ENCODE peak calls at places on chromosomes 1 and 21, in nine cellular contexts. One of them, this sample, is unnamed. For H3K27me3, the result is how much of the 10 kb centered on the place peaks cover.

GRCh38 chr21:36526104-36526503 is 46.2 kb upstream of the CLDN14 start:
- DNase-seq in stomach: no peak
- DNase-seq in transverse colon: no peak
- DNase-seq in uterus: no peak
- DNase-seq in tibial nerve: no peak
- DNase-seq in IMR-90: no peak
- DNase-seq in heart left ventricle: no peak
- DNase-seq in endothelial cell of umbilical vein: no peak
- DNase-seq in body of pancreas: no peak
- DNase-seq in this sample: no peak

GRCh38 chr1:93525431-93525830 is 77.5 kb downstream of the FNBP1L start:
- DNase-seq in heart left ventricle: no peak
- DNase-seq in tibial nerve: no peak
- DNase-seq in body of pancreas: no peak
- DNase-seq in IMR-90: no peak
- DNase-seq in stomach: no peak
- DNase-seq in transverse colon: no peak
- DNase-seq in uterus: no peak
- DNase-seq in endothelial cell of umbilical vein: peak
- DNase-seq in this sample: no peak

GRCh38 chr1:219726480-219727272 is 113.8 kb upstream of the ZC3H11B start:
- DNase-seq in tibial nerve: no peak
- DNase-seq in IMR-90: no peak
- DNase-seq in stomach: no peak
- DNase-seq in endothelial cell of umbilical vein: no peak
- DNase-seq in uterus: no peak
- DNase-seq in heart left ventricle: no peak
- DNase-seq in body of pancreas: no peak
- DNase-seq in transverse colon: no peak
- DNase-seq in this sample: no peak

GRCh38 chr1:183600136-183600535 is 9.9 kb upstream of the NCF2 start:
- DNase-seq in tibial nerve: no peak
- DNase-seq in endothelial cell of umbilical vein: no peak
- DNase-seq in transverse colon: no peak
- DNase-seq in body of pancreas: no peak
- DNase-seq in stomach: no peak
- DNase-seq in heart left ventricle: no peak
- DNase-seq in IMR-90: peak
- DNase-seq in uterus: no peak
- DNase-seq in this sample: no peak

GRCh38 chr1:4631321-4631720 is 23.1 kb upstream of the AJAP1 start:
- DNase-seq in endothelial cell of umbilical vein: no peak
- DNase-seq in uterus: no peak
- DNase-seq in body of pancreas: no peak
- DNase-seq in transverse colon: no peak
- DNase-seq in IMR-90: no peak
- DNase-seq in stomach: no peak
- DNase-seq in heart left ventricle: no peak
- DNase-seq in tibial nerve: no peak
- DNase-seq in this sample: no peak

GRCh38 chr1:231178970-231179369 is 17.1 kb downstream of the TRIM67 start:
- DNase-seq in transverse colon: no peak
- DNase-seq in heart left ventricle: no peak
- DNase-seq in stomach: no peak
- DNase-seq in endothelial cell of umbilical vein: no peak
- DNase-seq in IMR-90: no peak
- DNase-seq in tibial nerve: no peak
- DNase-seq in body of pancreas: no peak
- DNase-seq in uterus: no peak
- DNase-seq in this sample: no peak

GRCh38 chr1:84598846-84599741 is 24.9 kb upstream of the CTBS start:
- DNase-seq in body of pancreas: no peak
- DNase-seq in tibial nerve: no peak
- DNase-seq in IMR-90: peak
- DNase-seq in endothelial cell of umbilical vein: peak
- DNase-seq in heart left ventricle: no peak
- DNase-seq in transverse colon: no peak
- DNase-seq in stomach: no peak
- DNase-seq in uterus: no peak
- DNase-seq in this sample: no peak

GRCh38 chr1:4071675-4072074 is 171.6 kb upstream of the C1orf174 start:
- DNase-seq in uterus: no peak
- DNase-seq in body of pancreas: peak
- DNase-seq in IMR-90: no peak
- DNase-seq in tibial nerve: no peak
- DNase-seq in heart left ventricle: no peak
- DNase-seq in stomach: no peak
- DNase-seq in transverse colon: no peak
- DNase-seq in endothelial cell of umbilical vein: no peak
- DNase-seq in this sample: no peak

GRCh38 chr1:206808615-206809014 is 36.3 kb upstream of the IL10 start:
- DNase-seq in IMR-90: peak
- DNase-seq in transverse colon: peak
- DNase-seq in endothelial cell of umbilical vein: no peak
- DNase-seq in body of pancreas: no peak
- DNase-seq in tibial nerve: no peak
- DNase-seq in heart left ventricle: no peak
- DNase-seq in uterus: no peak
- DNase-seq in stomach: no peak
- DNase-seq in this sample: no peak

DNA sequence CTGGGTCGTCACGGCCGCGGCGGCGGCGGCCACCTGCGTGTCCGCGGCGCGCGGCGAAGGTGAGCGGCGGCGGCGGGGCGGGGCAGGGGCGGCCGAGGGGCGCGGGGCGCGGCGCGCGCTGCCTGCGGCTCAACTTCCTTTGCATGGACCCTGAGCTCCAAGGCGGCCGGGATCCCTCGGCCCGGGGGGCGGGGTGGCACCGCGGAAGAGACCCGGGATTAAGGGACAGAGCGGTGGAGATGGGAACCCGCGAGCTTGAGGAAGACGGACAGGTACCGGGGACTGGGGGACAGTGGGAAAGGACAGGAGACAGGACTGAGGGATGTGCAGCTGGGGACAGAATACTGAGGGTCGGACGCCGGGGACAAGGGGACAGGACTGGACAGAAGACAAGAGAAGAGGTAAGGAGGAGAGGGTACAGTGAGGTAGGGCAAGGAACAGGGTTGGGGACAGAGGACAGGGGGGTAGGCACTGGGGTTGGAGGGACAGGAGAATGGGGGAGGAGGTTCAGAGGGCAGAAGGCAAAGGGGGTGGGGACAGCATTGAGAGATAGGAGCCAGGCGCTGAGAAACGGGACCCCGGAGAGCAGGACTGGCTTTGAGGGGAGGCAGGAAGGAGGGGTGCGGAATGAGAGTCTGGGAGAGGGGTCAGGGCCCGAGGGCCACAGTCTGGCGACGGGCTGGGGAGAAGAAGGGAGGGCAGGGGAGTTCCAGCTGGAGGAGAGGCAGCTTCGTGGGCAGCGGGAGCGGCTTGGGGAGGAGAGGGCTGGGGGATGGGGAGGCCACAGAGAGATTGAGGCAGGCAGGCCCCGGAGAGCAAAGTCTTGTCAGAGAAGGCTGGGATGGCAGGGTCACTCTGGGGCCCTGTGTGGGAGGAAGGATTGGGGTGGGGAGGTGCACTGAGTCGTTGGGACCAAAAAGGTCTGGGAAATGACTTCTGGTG is 653 bp downstream of the EPHA8 start:
- DNase-seq in stomach: no peak
- DNase-seq in endothelial cell of umbilical vein: no peak
- DNase-seq in IMR-90: no peak
- DNase-seq in body of pancreas: no peak
- DNase-seq in uterus: no peak
- DNase-seq in tibial nerve: no peak
- DNase-seq in transverse colon: no peak
- DNase-seq in heart left ventricle: no peak
- DNase-seq in this sample: no peak
- H3K27me3 ChIP-seq in stomach: half or more
- H3K27me3 ChIP-seq in endothelial cell of umbilical vein: under half
- H3K27me3 ChIP-seq in IMR-90: half or more
- H3K27me3 ChIP-seq in body of pancreas: under half
- H3K27me3 ChIP-seq in uterus: under half
- H3K27me3 ChIP-seq in tibial nerve: half or more
- H3K27me3 ChIP-seq in transverse colon: half or more
- H3K27me3 ChIP-seq in heart left ventricle: under half
- H3K27me3 ChIP-seq in this sample: under half

DNA sequence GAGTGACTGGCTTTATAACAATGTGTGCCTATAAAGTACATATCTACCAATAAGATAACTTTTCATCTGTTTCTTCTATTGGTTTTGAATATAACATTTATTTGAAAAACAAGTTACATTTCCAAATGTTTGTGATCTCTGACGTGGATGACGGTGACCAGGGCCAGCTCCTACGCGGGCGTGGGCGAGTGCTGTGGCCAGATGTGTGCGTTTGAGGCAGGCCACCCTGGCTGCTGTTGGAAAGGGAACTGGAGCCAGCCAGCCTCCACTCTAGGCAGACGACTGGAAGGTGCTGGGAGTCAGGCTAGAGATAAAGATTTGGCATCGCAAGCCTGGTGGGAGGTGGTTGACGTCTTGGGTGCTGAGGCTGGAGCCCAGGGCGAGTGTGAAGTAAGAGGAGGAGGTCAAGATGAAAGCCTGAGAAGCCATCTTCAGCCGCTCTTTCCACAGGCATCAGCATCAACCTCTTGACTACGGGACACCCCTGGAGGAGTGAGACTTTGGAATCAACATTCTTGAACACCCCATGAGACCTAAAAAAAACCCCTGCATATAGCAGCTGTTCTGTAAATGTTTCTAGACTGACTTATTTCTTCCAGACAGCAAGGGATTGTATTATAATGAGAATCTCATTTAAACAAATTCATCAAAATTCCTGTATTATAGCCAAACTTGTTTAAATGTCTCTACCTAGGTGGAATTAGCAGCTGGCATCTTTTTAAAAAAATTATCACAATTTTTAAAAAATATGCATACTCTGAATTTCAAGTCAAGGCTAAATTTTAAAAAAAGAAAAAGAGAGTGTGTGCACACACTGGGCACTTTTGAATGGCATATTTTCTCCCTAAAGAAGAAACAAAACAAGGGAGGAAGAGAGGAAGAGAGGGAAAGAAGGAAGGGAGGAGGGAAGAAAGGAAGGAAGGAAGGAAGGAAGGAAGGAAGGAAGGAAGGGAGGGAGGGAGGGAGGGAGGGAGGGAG is 112.5 kb upstream of the SLC44A3 start:
- DNase-seq in endothelial cell of umbilical vein: no peak
- DNase-seq in tibial nerve: no peak
- DNase-seq in transverse colon: no peak
- DNase-seq in uterus: peak
- DNase-seq in heart left ventricle: peak
- DNase-seq in body of pancreas: peak
- DNase-seq in IMR-90: peak
- DNase-seq in stomach: no peak
- DNase-seq in this sample: no peak
- H3K4me3 ChIP-seq in endothelial cell of umbilical vein: no peak
- H3K4me3 ChIP-seq in tibial nerve: no peak
- H3K4me3 ChIP-seq in transverse colon: no peak
- H3K4me3 ChIP-seq in uterus: no peak
- H3K4me3 ChIP-seq in heart left ventricle: no peak
- H3K4me3 ChIP-seq in body of pancreas: no peak
- H3K4me3 ChIP-seq in IMR-90: no peak
- H3K4me3 ChIP-seq in stomach: no peak
- H3K4me3 ChIP-seq in this sample: no peak

GRCh38 chr21:39379986-39380891 is 31.4 kb upstream of the HMGN1 start:
- DNase-seq in stomach: peak
- DNase-seq in endothelial cell of umbilical vein: peak
- DNase-seq in uterus: peak
- DNase-seq in transverse colon: peak
- DNase-seq in IMR-90: peak
- DNase-seq in tibial nerve: peak
- DNase-seq in heart left ventricle: peak
- DNase-seq in body of pancreas: peak
- DNase-seq in this sample: peak
- TF ChIP-seq POLR2A in stomach: no peak
- TF ChIP-seq POLR2A in endothelial cell of umbilical vein: peak
- TF ChIP-seq POLR2A in uterus: peak
- TF ChIP-seq POLR2A in transverse colon: peak
- TF ChIP-seq POLR2A in IMR-90: peak
- TF ChIP-seq POLR2A in tibial nerve: peak
- TF ChIP-seq POLR2A in heart left ventricle: peak
- TF ChIP-seq POLR2A in body of pancreas: peak
- TF ChIP-seq POLR2A in this sample: peak

GRCh38 chr1:205424881-205425635 is 3.2 kb upstream of the LEMD1 start:
- DNase-seq in IMR-90: no peak
- DNase-seq in transverse colon: no peak
- DNase-seq in heart left ventricle: no peak
- DNase-seq in body of pancreas: no peak
- DNase-seq in endothelial cell of umbilical vein: no peak
- DNase-seq in stomach: no peak
- DNase-seq in uterus: no peak
- DNase-seq in tibial nerve: no peak
- DNase-seq in this sample: no peak
- H3K27me3 ChIP-seq in IMR-90: half or more
- H3K27me3 ChIP-seq in transverse colon: under half
- H3K27me3 ChIP-seq in heart left ventricle: under half
- H3K27me3 ChIP-seq in body of pancreas: under half
- H3K27me3 ChIP-seq in endothelial cell of umbilical vein: under half
- H3K27me3 ChIP-seq in stomach: under half
- H3K27me3 ChIP-seq in uterus: under half
- H3K27me3 ChIP-seq in tibial nerve: under half
- H3K27me3 ChIP-seq in this sample: under half

DNA sequence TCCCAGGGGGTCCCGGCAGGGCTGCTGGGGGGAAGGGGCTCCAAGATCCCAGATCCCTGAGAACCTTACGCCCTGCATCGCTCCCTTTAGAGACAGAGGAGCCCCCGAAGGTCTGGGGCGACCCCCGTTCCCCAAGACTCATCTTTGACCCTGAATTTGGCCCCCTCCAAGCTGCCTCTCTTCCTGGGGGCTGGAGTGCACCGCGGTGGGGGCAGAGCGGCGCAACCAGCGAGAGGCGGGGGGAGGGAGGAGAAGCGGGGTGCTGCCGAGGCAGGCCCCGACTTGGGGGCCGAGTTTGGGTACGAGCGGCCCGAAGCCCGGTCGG is 5.4 kb upstream of the PLEKHG5 start:
- DNase-seq in stomach: no peak
- DNase-seq in endothelial cell of umbilical vein: no peak
- DNase-seq in IMR-90: no peak
- DNase-seq in body of pancreas: no peak
- DNase-seq in heart left ventricle: no peak
- DNase-seq in transverse colon: no peak
- DNase-seq in tibial nerve: no peak
- DNase-seq in uterus: no peak
- DNase-seq in this sample: no peak
- H3K4me3 ChIP-seq in stomach: peak
- H3K4me3 ChIP-seq in endothelial cell of umbilical vein: peak
- H3K4me3 ChIP-seq in IMR-90: peak
- H3K4me3 ChIP-seq in body of pancreas: no peak
- H3K4me3 ChIP-seq in heart left ventricle: peak
- H3K4me3 ChIP-seq in transverse colon: peak
- H3K4me3 ChIP-seq in tibial nerve: peak
- H3K4me3 ChIP-seq in uterus: peak
- H3K4me3 ChIP-seq in this sample: peak

GRCh38 chr21:16588433-16588860 is 858.7 kb downstream of the USP25 start:
- DNase-seq in endothelial cell of umbilical vein: no peak
- DNase-seq in IMR-90: peak
- DNase-seq in tibial nerve: peak
- DNase-seq in body of pancreas: peak
- DNase-seq in heart left ventricle: peak
- DNase-seq in uterus: peak
- DNase-seq in transverse colon: peak
- DNase-seq in stomach: peak
- DNase-seq in this sample: peak
- TF ChIP-seq POLR2A in endothelial cell of umbilical vein: no peak
- TF ChIP-seq POLR2A in IMR-90: no peak
- TF ChIP-seq POLR2A in tibial nerve: peak
- TF ChIP-seq POLR2A in body of pancreas: peak
- TF ChIP-seq POLR2A in heart left ventricle: no peak
- TF ChIP-seq POLR2A in uterus: peak
- TF ChIP-seq POLR2A in transverse colon: no peak
- TF ChIP-seq POLR2A in stomach: no peak
- TF ChIP-seq POLR2A in this sample: no peak

GRCh38 chr1:229091721-229092136 is 179.2 kb upstream of the RAB4A start:
- DNase-seq in stomach: peak
- DNase-seq in heart left ventricle: no peak
- DNase-seq in endothelial cell of umbilical vein: no peak
- DNase-seq in tibial nerve: no peak
- DNase-seq in body of pancreas: no peak
- DNase-seq in transverse colon: no peak
- DNase-seq in uterus: no peak
- DNase-seq in IMR-90: no peak
- DNase-seq in this sample: peak
- H3K27me3 ChIP-seq in stomach: under half
- H3K27me3 ChIP-seq in heart left ventricle: under half
- H3K27me3 ChIP-seq in endothelial cell of umbilical vein: under half
- H3K27me3 ChIP-seq in tibial nerve: under half
- H3K27me3 ChIP-seq in body of pancreas: under half
- H3K27me3 ChIP-seq in transverse colon: under half
- H3K27me3 ChIP-seq in uterus: under half
- H3K27me3 ChIP-seq in IMR-90: under half
- H3K27me3 ChIP-seq in this sample: under half

This sample was measured in right lobe of liver.